ENCODE peak calls at places on chromosomes 2 and 18, in seven cellular contexts. O is RWPE1, D is right lobe of liver, I is testis, U is dorsolateral prefrontal cortex, K is tibial nerve, Z is lower lobe of right lung. E is an unnamed sample.

GRCh38 chr2:37795938-37796337 is 124.5 kb upstream of the CDC42EP3 start:
- DNase-seq in O (no peak), D (no peak), I (no peak), U (no peak), K (no peak), Z (no peak), E (no peak)

GRCh38 chr2:176104338-176105077 is 2.6 kb upstream of the HOXD11 start:
- DNase-seq in O (no peak), D (no peak), I (no peak), U (no peak), K (no peak), Z (no peak), E (no peak)

GRCh38 chr2:207166349-207167128 is 791 bp upstream of the KLF7 start:
- DNase-seq in O (peak; percentile 60), D (peak; percentile 82), I (peak; percentile 71), U (peak; percentile 76), K (peak; percentile 61), Z (peak; percentile 85), E (peak; percentile 76)

GRCh38 chr2:112712903-112713584 is 7.8 kb upstream of the NT5DC4 start:
- DNase-seq in O (no peak), D (no peak), I (no peak), U (no peak), K (no peak), Z (no peak), E (no peak)

GRCh38 chr2:112081262-112081661 is 26.2 kb downstream of the TMEM87B start:
- DNase-seq in O (no peak), D (no peak), I (no peak), U (no peak), K (no peak), Z (no peak), E (no peak)

GRCh38 chr2:37837576-37838335 is 87.3 kb upstream of the RMDN2 start:
- DNase-seq in O (no peak), D (no peak), I (peak; percentile 32), U (no peak), K (no peak), Z (no peak), E (no peak)

GRCh38 chr18:21704603-21705364 is at the start of gene ABHD3:
- DNase-seq in O (peak; percentile 86), D (peak; percentile 98), I (peak; percentile 93), U (peak; percentile 90), K (peak; percentile 84), Z (peak; percentile 97), E (peak; percentile 95)

GRCh38 chr2:33366473-33366872 is 110.0 kb upstream of the RASGRP3 start:
- DNase-seq in O (no peak), D (no peak), I (no peak), U (peak; percentile 63), K (no peak), Z (no peak), E (peak; percentile 38)

GRCh38 chr2:142130111-142131015 is 453 bp downstream of the LRP1B start:
- DNase-seq in O (peak; percentile 26), D (peak; percentile 62), I (peak; percentile 53), U (peak; percentile 72), K (peak; percentile 19), Z (peak; percentile 75), E (peak; percentile 69)

GRCh38 chr2:156116113-156116512 is 216.4 kb downstream of the NR4A2 start:
- DNase-seq in O (no peak), D (no peak), I (no peak), U (no peak), K (no peak), Z (no peak), E (no peak)

GRCh38 chr18:21117385-21118135 is 5.9 kb upstream of the ROCK1 start:
- DNase-seq in O (no peak), D (no peak), I (no peak), U (no peak), K (no peak), Z (no peak), E (no peak)

GRCh38 chr2:47373747-47374146 is 29.2 kb upstream of the MSH2 start:
- DNase-seq in O (no peak), D (no peak), I (peak; percentile 35), U (no peak), K (no peak), Z (no peak), E (no peak)

GRCh38 chr2:16553222-16553621 is 112.4 kb downstream of the CYRIA start:
- DNase-seq in O (peak; percentile 15), D (peak; percentile 45), I (peak; percentile 57), U (peak; percentile 35), K (no peak), Z (no peak), E (no peak)

GRCh38 chr2:29293830-29294438 is 178.7 kb downstream of the CLIP4 start:
- DNase-seq in O (peak; percentile 64), D (no peak), I (peak; percentile 58), U (no peak), K (no peak), Z (no peak), E (peak; percentile 73)

GRCh38 chr2:28716265-28716865 is 35.3 kb upstream of the PPP1CB start:
- DNase-seq in O (peak; percentile 81), D (no peak), I (no peak), U (no peak), K (peak; percentile 28), Z (no peak), E (no peak)

GRCh38 chr2:53442783-53443182 is 324.8 kb upstream of the CHAC2 start:
- DNase-seq in O (no peak), D (no peak), I (no peak), U (no peak), K (no peak), Z (no peak), E (no peak)
- TF ChIP-seq CTCF in O (no peak), D (no peak), I (no peak), U (no peak), K (no peak), Z (no peak), E (no peak)

GRCh38 chr18:45518770-45519169 is 96.5 kb upstream of the SLC14A2 start:
- DNase-seq in O (no peak), D (no peak), I (no peak), U (no peak), K (no peak), Z (no peak), E (no peak)
- H3K27ac ChIP-seq in O (no peak overlapping the region), D (no peak overlapping the region), I (peak overlapping the region; percentile 11), U (no peak overlapping the region), K (no peak overlapping the region), Z (peak overlapping the region; percentile 77), E (no peak overlapping the region)

DNA sequence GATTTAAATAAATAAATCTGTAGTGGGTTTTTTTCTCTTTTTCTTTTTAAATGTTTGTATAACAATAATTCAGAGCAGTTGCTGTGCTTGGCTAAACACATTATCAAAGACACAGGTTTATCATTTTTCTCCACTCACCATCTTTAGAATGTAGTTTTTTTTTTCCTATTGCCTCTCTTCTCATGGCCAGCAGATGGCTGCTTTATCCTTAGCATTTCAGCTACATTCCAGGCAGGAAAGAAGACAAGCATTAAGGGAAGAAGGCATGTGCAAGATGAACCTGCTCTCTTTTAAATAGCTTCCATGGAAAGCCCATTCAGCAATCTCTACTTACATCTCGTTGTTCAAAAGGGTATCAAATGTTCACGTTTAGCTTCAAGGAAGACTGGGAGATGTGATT is 42.6 kb downstream of the ARHGAP15 start:
- DNase-seq in O (no peak), D (no peak), I (no peak), U (no peak), K (no peak), Z (no peak), E (no peak)
- TF ChIP-seq CTCF in O (no peak), D (peak; percentile 13), I (no peak), U (peak; percentile 23), K (no peak), Z (peak; percentile 26), E (no peak)

DNA sequence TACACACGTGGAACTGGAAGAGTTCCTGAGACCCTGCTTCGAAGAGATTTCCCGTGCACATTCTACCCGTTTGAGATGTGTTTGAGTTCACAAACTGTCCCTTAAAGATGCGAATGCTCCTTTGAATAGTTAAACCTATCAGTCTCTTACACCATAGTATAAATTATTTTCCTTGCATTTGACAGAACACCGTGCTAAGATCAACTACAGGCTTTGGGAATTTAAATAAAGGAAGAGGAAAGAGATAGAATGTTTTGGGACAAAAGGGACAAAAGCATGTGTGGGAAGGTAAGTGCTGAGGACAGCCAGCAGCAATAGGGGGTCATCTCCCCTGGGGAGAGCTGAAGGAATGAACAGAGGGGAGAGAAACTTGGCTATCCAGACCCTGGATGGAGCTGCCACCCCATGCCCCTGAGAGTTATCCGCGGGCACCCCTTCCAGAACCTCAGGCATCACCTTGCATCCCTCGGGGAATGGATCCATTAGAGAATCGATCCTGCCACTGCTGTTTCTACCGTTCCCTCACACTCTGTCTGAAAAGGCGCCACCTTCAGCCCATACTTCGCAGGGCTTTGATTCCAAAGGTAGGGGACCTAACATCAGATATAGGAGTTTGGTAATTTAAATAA is 890 bp upstream of the ADCY3 start:
- DNase-seq in O (no peak), D (no peak), I (no peak), U (no peak), K (no peak), Z (no peak), E (no peak)
- H3K27ac ChIP-seq in O (peak overlapping the region; percentile 78), D (no peak overlapping the region), I (peak overlapping the region; percentile 83), U (peak overlapping the region; percentile 21), K (peak overlapping the region; percentile 87), Z (peak overlapping the region; percentile 41), E (no peak overlapping the region)

GRCh38 chr18:26548144-26549102 is at the start of gene KCTD1:
- DNase-seq in O (peak; percentile 62), D (peak; percentile 88), I (peak; percentile 92), U (peak; percentile 82), K (peak; percentile 40), Z (peak; percentile 85), E (peak; percentile 86)

GRCh38 chr18:26546170-26546874 is 2.0 kb downstream of the KCTD1 start:
- DNase-seq in O (no peak), D (no peak), I (no peak), U (no peak), K (no peak), Z (no peak), E (no peak)

GRCh38 chr18:26549103-26549485 is 741 bp upstream of the KCTD1 start:
- DNase-seq in O (peak; percentile 48), D (no peak), I (no peak), U (no peak), K (peak; percentile 15), Z (peak; percentile 39), E (peak; percentile 80)

GRCh38 chr18:26546875-26547301 is 1.5 kb downstream of the KCTD1 start:
- DNase-seq in O (no peak), D (no peak), I (peak; percentile 15), U (no peak), K (no peak), Z (no peak), E (peak; percentile 22)

DNA sequence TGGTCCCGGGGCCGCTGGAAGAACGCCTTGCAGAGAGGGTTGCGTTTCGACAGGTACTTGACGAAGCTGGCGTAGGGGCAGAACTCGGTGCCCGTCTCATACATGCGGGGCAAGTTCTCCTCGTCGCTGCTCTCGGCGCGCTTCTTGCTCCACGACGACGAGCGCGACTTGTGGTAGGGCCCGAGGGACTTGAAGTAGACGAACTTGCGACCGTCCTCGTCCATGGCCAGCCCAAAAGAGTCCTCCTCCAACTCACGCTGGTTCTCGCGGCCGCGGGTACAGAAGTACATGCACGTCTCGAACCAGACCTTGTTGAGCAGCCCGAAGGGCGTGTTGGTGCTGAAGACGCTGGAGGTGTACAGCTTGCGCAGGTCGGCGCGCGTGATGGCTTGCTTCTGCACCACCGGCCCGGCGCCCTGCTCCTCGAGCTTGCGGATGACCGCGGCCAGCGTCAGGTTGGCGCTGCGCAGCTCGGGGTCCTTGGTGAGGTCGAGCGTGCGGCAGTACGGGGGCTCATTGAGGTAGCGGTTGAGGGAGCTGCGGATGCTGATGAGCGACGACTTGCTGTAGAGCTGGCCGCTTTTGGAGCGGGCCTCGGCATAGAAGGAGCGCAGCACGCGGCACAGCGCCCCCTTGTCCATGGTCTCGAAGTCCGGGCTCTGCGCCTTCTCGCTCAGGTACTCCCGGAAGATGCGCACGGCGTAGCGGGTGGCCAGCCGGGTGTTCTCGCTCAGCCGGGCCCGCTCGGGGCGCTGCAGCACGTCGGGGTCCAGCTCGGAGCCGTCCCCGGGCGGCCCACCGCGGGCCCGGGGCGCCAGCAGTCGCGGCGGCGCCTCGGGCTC is 830 bp downstream of the KCTD1 start:
- DNase-seq in O (peak; percentile 66), D (peak; percentile 53), I (peak; percentile 79), U (peak; percentile 68), K (peak; percentile 66), Z (peak; percentile 79), E (peak; percentile 71)
- TF ChIP-seq CTCF in O (peak; percentile 68), D (peak; percentile 28), I (peak; percentile 13), U (peak; percentile 69), K (peak; percentile 55), Z (peak; percentile 35), E (no peak)

E was measured in pancreas.